ENCODE peak calls at places on chromosomes 3 and 15, in five cellular contexts. One of them, this sample, is unnamed.

GRCh38 chr3:147392083-147392916 is 14.0 kb downstream of the ZIC4 start:
- DNase-seq in activated CD8-positive, alpha-beta memory T cell treated with anti-CD3 and anti-CD28 coated beads for 48 hours: no peak
- DNase-seq in stimulated activated CD8-positive, alpha-beta memory T cell treated with anti-CD3 and anti-CD28 coated beads, Interleukin-4, amount 100 ng/mL, for 4 hours: no peak
- DNase-seq in AG10803: peak
- DNase-seq in Kasumi-1: no peak
- DNase-seq in this sample: no peak

GRCh38 chr15:100341662-100342560 is at the start of gene ADAMTS17:
- DNase-seq in activated CD8-positive, alpha-beta memory T cell treated with anti-CD3 and anti-CD28 coated beads for 48 hours: peak
- DNase-seq in stimulated activated CD8-positive, alpha-beta memory T cell treated with anti-CD3 and anti-CD28 coated beads, Interleukin-4, amount 100 ng/mL, for 4 hours: peak
- DNase-seq in AG10803: peak
- DNase-seq in Kasumi-1: peak
- DNase-seq in this sample: peak

GRCh38 chr15:31577103-31577502 is 250.5 kb downstream of the KLF13 start:
- DNase-seq in activated CD8-positive, alpha-beta memory T cell treated with anti-CD3 and anti-CD28 coated beads for 48 hours: no peak
- DNase-seq in stimulated activated CD8-positive, alpha-beta memory T cell treated with anti-CD3 and anti-CD28 coated beads, Interleukin-4, amount 100 ng/mL, for 4 hours: no peak
- DNase-seq in AG10803: no peak
- DNase-seq in Kasumi-1: no peak
- DNase-seq in this sample: no peak

GRCh38 chr3:47197287-47197686 is 33.4 kb upstream of the SETD2 start:
- DNase-seq in activated CD8-positive, alpha-beta memory T cell treated with anti-CD3 and anti-CD28 coated beads for 48 hours: no peak
- DNase-seq in stimulated activated CD8-positive, alpha-beta memory T cell treated with anti-CD3 and anti-CD28 coated beads, Interleukin-4, amount 100 ng/mL, for 4 hours: no peak
- DNase-seq in AG10803: no peak
- DNase-seq in Kasumi-1: no peak
- DNase-seq in this sample: no peak

GRCh38 chr15:32152574-32152973 is 122.3 kb downstream of the CHRNA7 start:
- DNase-seq in activated CD8-positive, alpha-beta memory T cell treated with anti-CD3 and anti-CD28 coated beads for 48 hours: no peak
- DNase-seq in stimulated activated CD8-positive, alpha-beta memory T cell treated with anti-CD3 and anti-CD28 coated beads, Interleukin-4, amount 100 ng/mL, for 4 hours: no peak
- DNase-seq in AG10803: no peak
- DNase-seq in Kasumi-1: no peak
- DNase-seq in this sample: no peak

GRCh38 chr15:66293419-66294156 is at the start of gene DIS3L:
- DNase-seq in activated CD8-positive, alpha-beta memory T cell treated with anti-CD3 and anti-CD28 coated beads for 48 hours: peak
- DNase-seq in stimulated activated CD8-positive, alpha-beta memory T cell treated with anti-CD3 and anti-CD28 coated beads, Interleukin-4, amount 100 ng/mL, for 4 hours: peak
- DNase-seq in AG10803: peak
- DNase-seq in Kasumi-1: peak
- DNase-seq in this sample: peak

GRCh38 chr3:120103276-120103675 is 9.0 kb upstream of the GSK3B start:
- DNase-seq in activated CD8-positive, alpha-beta memory T cell treated with anti-CD3 and anti-CD28 coated beads for 48 hours: no peak
- DNase-seq in stimulated activated CD8-positive, alpha-beta memory T cell treated with anti-CD3 and anti-CD28 coated beads, Interleukin-4, amount 100 ng/mL, for 4 hours: no peak
- DNase-seq in AG10803: no peak
- DNase-seq in Kasumi-1: no peak
- DNase-seq in this sample: no peak

GRCh38 chr3:130490246-130490645 is 26.7 kb upstream of the COL6A6 start:
- DNase-seq in activated CD8-positive, alpha-beta memory T cell treated with anti-CD3 and anti-CD28 coated beads for 48 hours: no peak
- DNase-seq in stimulated activated CD8-positive, alpha-beta memory T cell treated with anti-CD3 and anti-CD28 coated beads, Interleukin-4, amount 100 ng/mL, for 4 hours: no peak
- DNase-seq in AG10803: peak
- DNase-seq in Kasumi-1: no peak
- DNase-seq in this sample: no peak

GRCh38 chr3:108953210-108953609 is 469 bp downstream of the GUCA1C start:
- DNase-seq in activated CD8-positive, alpha-beta memory T cell treated with anti-CD3 and anti-CD28 coated beads for 48 hours: no peak
- DNase-seq in stimulated activated CD8-positive, alpha-beta memory T cell treated with anti-CD3 and anti-CD28 coated beads, Interleukin-4, amount 100 ng/mL, for 4 hours: no peak
- DNase-seq in AG10803: no peak
- DNase-seq in Kasumi-1: no peak
- DNase-seq in this sample: no peak

GRCh38 chr3:150372320-150373118 is 35.6 kb upstream of the TSC22D2 start:
- DNase-seq in activated CD8-positive, alpha-beta memory T cell treated with anti-CD3 and anti-CD28 coated beads for 48 hours: no peak
- DNase-seq in stimulated activated CD8-positive, alpha-beta memory T cell treated with anti-CD3 and anti-CD28 coated beads, Interleukin-4, amount 100 ng/mL, for 4 hours: no peak
- DNase-seq in AG10803: peak
- DNase-seq in Kasumi-1: peak
- DNase-seq in this sample: no peak

GRCh38 chr15:92005154-92005553 is 151.6 kb downstream of the SLCO3A1 start:
- DNase-seq in activated CD8-positive, alpha-beta memory T cell treated with anti-CD3 and anti-CD28 coated beads for 48 hours: no peak
- DNase-seq in stimulated activated CD8-positive, alpha-beta memory T cell treated with anti-CD3 and anti-CD28 coated beads, Interleukin-4, amount 100 ng/mL, for 4 hours: no peak
- DNase-seq in AG10803: no peak
- DNase-seq in Kasumi-1: no peak
- DNase-seq in this sample: peak

GRCh38 chr15:62560943-62561571 is 396.0 kb upstream of the C2CD4B start:
- DNase-seq in activated CD8-positive, alpha-beta memory T cell treated with anti-CD3 and anti-CD28 coated beads for 48 hours: no peak
- DNase-seq in stimulated activated CD8-positive, alpha-beta memory T cell treated with anti-CD3 and anti-CD28 coated beads, Interleukin-4, amount 100 ng/mL, for 4 hours: no peak
- DNase-seq in AG10803: no peak
- DNase-seq in Kasumi-1: no peak
- DNase-seq in this sample: no peak

GRCh38 chr15:41946970-41947369 is 25.4 kb downstream of the EHD4 start:
- DNase-seq in activated CD8-positive, alpha-beta memory T cell treated with anti-CD3 and anti-CD28 coated beads for 48 hours: no peak
- DNase-seq in stimulated activated CD8-positive, alpha-beta memory T cell treated with anti-CD3 and anti-CD28 coated beads, Interleukin-4, amount 100 ng/mL, for 4 hours: no peak
- DNase-seq in AG10803: no peak
- DNase-seq in Kasumi-1: no peak
- DNase-seq in this sample: no peak

GRCh38 chr3:180409170-180409569 is 192.8 kb upstream of the TTC14 start:
- DNase-seq in activated CD8-positive, alpha-beta memory T cell treated with anti-CD3 and anti-CD28 coated beads for 48 hours: no peak
- DNase-seq in stimulated activated CD8-positive, alpha-beta memory T cell treated with anti-CD3 and anti-CD28 coated beads, Interleukin-4, amount 100 ng/mL, for 4 hours: no peak
- DNase-seq in AG10803: no peak
- DNase-seq in Kasumi-1: no peak
- DNase-seq in this sample: no peak

GRCh38 chr15:67176195-67176971 is 78.1 kb downstream of the AAGAB start:
- DNase-seq in activated CD8-positive, alpha-beta memory T cell treated with anti-CD3 and anti-CD28 coated beads for 48 hours: no peak
- DNase-seq in stimulated activated CD8-positive, alpha-beta memory T cell treated with anti-CD3 and anti-CD28 coated beads, Interleukin-4, amount 100 ng/mL, for 4 hours: no peak
- DNase-seq in AG10803: no peak
- DNase-seq in Kasumi-1: no peak
- DNase-seq in this sample: peak

GRCh38 chr3:65677486-65677885 is 361.2 kb downstream of the MAGI1 start:
- DNase-seq in activated CD8-positive, alpha-beta memory T cell treated with anti-CD3 and anti-CD28 coated beads for 48 hours: no peak
- DNase-seq in stimulated activated CD8-positive, alpha-beta memory T cell treated with anti-CD3 and anti-CD28 coated beads, Interleukin-4, amount 100 ng/mL, for 4 hours: no peak
- DNase-seq in AG10803: no peak
- DNase-seq in Kasumi-1: no peak
- DNase-seq in this sample: no peak

GRCh38 chr15:40716165-40716564 is 21.2 kb downstream of the RAD51 start:
- DNase-seq in activated CD8-positive, alpha-beta memory T cell treated with anti-CD3 and anti-CD28 coated beads for 48 hours: no peak
- DNase-seq in stimulated activated CD8-positive, alpha-beta memory T cell treated with anti-CD3 and anti-CD28 coated beads, Interleukin-4, amount 100 ng/mL, for 4 hours: no peak
- DNase-seq in AG10803: no peak
- DNase-seq in Kasumi-1: peak
- DNase-seq in this sample: no peak

GRCh38 chr3:124269619-124270018 is 277.7 kb upstream of the ROPN1 start:
- DNase-seq in activated CD8-positive, alpha-beta memory T cell treated with anti-CD3 and anti-CD28 coated beads for 48 hours: no peak
- DNase-seq in stimulated activated CD8-positive, alpha-beta memory T cell treated with anti-CD3 and anti-CD28 coated beads, Interleukin-4, amount 100 ng/mL, for 4 hours: no peak
- DNase-seq in AG10803: no peak
- DNase-seq in Kasumi-1: no peak
- DNase-seq in this sample: no peak

GRCh38 chr15:65342493-65342892 is 35.3 kb downstream of the IGDCC3 start:
- DNase-seq in activated CD8-positive, alpha-beta memory T cell treated with anti-CD3 and anti-CD28 coated beads for 48 hours: no peak
- DNase-seq in stimulated activated CD8-positive, alpha-beta memory T cell treated with anti-CD3 and anti-CD28 coated beads, Interleukin-4, amount 100 ng/mL, for 4 hours: no peak
- DNase-seq in AG10803: no peak
- DNase-seq in Kasumi-1: no peak
- DNase-seq in this sample: no peak

GRCh38 chr15:73867426-73867825 is 5.9 kb upstream of the TBC1D21 start:
- DNase-seq in activated CD8-positive, alpha-beta memory T cell treated with anti-CD3 and anti-CD28 coated beads for 48 hours: no peak
- DNase-seq in stimulated activated CD8-positive, alpha-beta memory T cell treated with anti-CD3 and anti-CD28 coated beads, Interleukin-4, amount 100 ng/mL, for 4 hours: no peak
- DNase-seq in AG10803: no peak
- DNase-seq in Kasumi-1: no peak
- DNase-seq in this sample: no peak

GRCh38 chr3:39150803-39151631 is 2.4 kb downstream of the CSRNP1 start:
- DNase-seq in activated CD8-positive, alpha-beta memory T cell treated with anti-CD3 and anti-CD28 coated beads for 48 hours: no peak
- DNase-seq in stimulated activated CD8-positive, alpha-beta memory T cell treated with anti-CD3 and anti-CD28 coated beads, Interleukin-4, amount 100 ng/mL, for 4 hours: peak
- DNase-seq in AG10803: peak
- DNase-seq in Kasumi-1: peak
- DNase-seq in this sample: no peak

GRCh38 chr3:126100688-126101301 is 16.9 kb upstream of the SLC41A3 start:
- DNase-seq in activated CD8-positive, alpha-beta memory T cell treated with anti-CD3 and anti-CD28 coated beads for 48 hours: no peak
- DNase-seq in stimulated activated CD8-positive, alpha-beta memory T cell treated with anti-CD3 and anti-CD28 coated beads, Interleukin-4, amount 100 ng/mL, for 4 hours: no peak
- DNase-seq in AG10803: peak
- DNase-seq in Kasumi-1: no peak
- DNase-seq in this sample: no peak

GRCh38 chr3:167705840-167706239 is 28.9 kb downstream of the PDCD10 start:
- DNase-seq in activated CD8-positive, alpha-beta memory T cell treated with anti-CD3 and anti-CD28 coated beads for 48 hours: no peak
- DNase-seq in stimulated activated CD8-positive, alpha-beta memory T cell treated with anti-CD3 and anti-CD28 coated beads, Interleukin-4, amount 100 ng/mL, for 4 hours: no peak
- DNase-seq in AG10803: no peak
- DNase-seq in Kasumi-1: no peak
- DNase-seq in this sample: no peak

GRCh38 chr3:188470508-188471130 is 316.7 kb downstream of the LPP start:
- DNase-seq in activated CD8-positive, alpha-beta memory T cell treated with anti-CD3 and anti-CD28 coated beads for 48 hours: no peak
- DNase-seq in stimulated activated CD8-positive, alpha-beta memory T cell treated with anti-CD3 and anti-CD28 coated beads, Interleukin-4, amount 100 ng/mL, for 4 hours: no peak
- DNase-seq in AG10803: no peak
- DNase-seq in Kasumi-1: no peak
- DNase-seq in this sample: no peak

GRCh38 chr3:55826731-55827496 is 339.8 kb upstream of the WNT5A start:
- DNase-seq in activated CD8-positive, alpha-beta memory T cell treated with anti-CD3 and anti-CD28 coated beads for 48 hours: no peak
- DNase-seq in stimulated activated CD8-positive, alpha-beta memory T cell treated with anti-CD3 and anti-CD28 coated beads, Interleukin-4, amount 100 ng/mL, for 4 hours: no peak
- DNase-seq in AG10803: peak
- DNase-seq in Kasumi-1: no peak
- DNase-seq in this sample: no peak

GRCh38 chr3:72862314-72863090 is 14.3 kb upstream of the SHQ1 start:
- DNase-seq in activated CD8-positive, alpha-beta memory T cell treated with anti-CD3 and anti-CD28 coated beads for 48 hours: no peak
- DNase-seq in stimulated activated CD8-positive, alpha-beta memory T cell treated with anti-CD3 and anti-CD28 coated beads, Interleukin-4, amount 100 ng/mL, for 4 hours: no peak
- DNase-seq in AG10803: no peak
- DNase-seq in Kasumi-1: no peak
- DNase-seq in this sample: no peak

GRCh38 chr3:160948273-160948672 is 156.9 kb downstream of the B3GALNT1 start:
- DNase-seq in activated CD8-positive, alpha-beta memory T cell treated with anti-CD3 and anti-CD28 coated beads for 48 hours: no peak
- DNase-seq in stimulated activated CD8-positive, alpha-beta memory T cell treated with anti-CD3 and anti-CD28 coated beads, Interleukin-4, amount 100 ng/mL, for 4 hours: no peak
- DNase-seq in AG10803: no peak
- DNase-seq in Kasumi-1: no peak
- DNase-seq in this sample: no peak

GRCh38 chr3:71226565-71227281 is 356.8 kb downstream of the FOXP1 start:
- DNase-seq in activated CD8-positive, alpha-beta memory T cell treated with anti-CD3 and anti-CD28 coated beads for 48 hours: peak
- DNase-seq in stimulated activated CD8-positive, alpha-beta memory T cell treated with anti-CD3 and anti-CD28 coated beads, Interleukin-4, amount 100 ng/mL, for 4 hours: peak
- DNase-seq in AG10803: peak
- DNase-seq in Kasumi-1: no peak
- DNase-seq in this sample: no peak

GRCh38 chr3:20182206-20182605 is 3.8 kb downstream of the SGO1 start:
- DNase-seq in activated CD8-positive, alpha-beta memory T cell treated with anti-CD3 and anti-CD28 coated beads for 48 hours: no peak
- DNase-seq in stimulated activated CD8-positive, alpha-beta memory T cell treated with anti-CD3 and anti-CD28 coated beads, Interleukin-4, amount 100 ng/mL, for 4 hours: no peak
- DNase-seq in AG10803: no peak
- DNase-seq in Kasumi-1: no peak
- DNase-seq in this sample: no peak

GRCh38 chr15:80173022-80173759 is 20.4 kb downstream of the FAH start:
- DNase-seq in activated CD8-positive, alpha-beta memory T cell treated with anti-CD3 and anti-CD28 coated beads for 48 hours: no peak
- DNase-seq in stimulated activated CD8-positive, alpha-beta memory T cell treated with anti-CD3 and anti-CD28 coated beads, Interleukin-4, amount 100 ng/mL, for 4 hours: peak
- DNase-seq in AG10803: peak
- DNase-seq in Kasumi-1: peak
- DNase-seq in this sample: peak

GRCh38 chr3:112629425-112629824 is 11.5 kb downstream of the CCDC80 start:
- DNase-seq in activated CD8-positive, alpha-beta memory T cell treated with anti-CD3 and anti-CD28 coated beads for 48 hours: no peak
- DNase-seq in stimulated activated CD8-positive, alpha-beta memory T cell treated with anti-CD3 and anti-CD28 coated beads, Interleukin-4, amount 100 ng/mL, for 4 hours: no peak
- DNase-seq in AG10803: peak
- DNase-seq in Kasumi-1: peak
- DNase-seq in this sample: no peak

GRCh38 chr3:194985031-194985578 is 285.9 kb downstream of the XXYLT1 start:
- DNase-seq in activated CD8-positive, alpha-beta memory T cell treated with anti-CD3 and anti-CD28 coated beads for 48 hours: no peak
- DNase-seq in stimulated activated CD8-positive, alpha-beta memory T cell treated with anti-CD3 and anti-CD28 coated beads, Interleukin-4, amount 100 ng/mL, for 4 hours: no peak
- DNase-seq in AG10803: peak
- DNase-seq in Kasumi-1: peak
- DNase-seq in this sample: no peak

GRCh38 chr3:50573566-50574279 is 4.4 kb downstream of the HEMK1 start:
- DNase-seq in activated CD8-positive, alpha-beta memory T cell treated with anti-CD3 and anti-CD28 coated beads for 48 hours: peak
- DNase-seq in stimulated activated CD8-positive, alpha-beta memory T cell treated with anti-CD3 and anti-CD28 coated beads, Interleukin-4, amount 100 ng/mL, for 4 hours: peak
- DNase-seq in AG10803: no peak
- DNase-seq in Kasumi-1: no peak
- DNase-seq in this sample: no peak

GRCh38 chr3:118380576-118380975 is 654.1 kb downstream of the IGSF11 start:
- DNase-seq in activated CD8-positive, alpha-beta memory T cell treated with anti-CD3 and anti-CD28 coated beads for 48 hours: no peak
- DNase-seq in stimulated activated CD8-positive, alpha-beta memory T cell treated with anti-CD3 and anti-CD28 coated beads, Interleukin-4, amount 100 ng/mL, for 4 hours: no peak
- DNase-seq in AG10803: no peak
- DNase-seq in Kasumi-1: peak
- DNase-seq in this sample: no peak